ENCODE peak calls at places on chromosomes 11 and 22, in seven cellular contexts. One of them, this sample, is unnamed.
A peak's percentile ranks its signal among the peaks of the same experiment; 100 is the strongest.

GRCh38 chr11:118343248-118343647 is 743 bp upstream of the CD3D start:
- DNase-seq in Calu3: no peak
- DNase-seq in SK-N-SH: no peak
- DNase-seq in brain microvascular endothelial cell: no peak
- DNase-seq in HFFc6: no peak
- DNase-seq in stomach: no peak
- DNase-seq in GM12865: peak; percentile 38
- DNase-seq in this sample: no peak

GRCh38 chr11:13276454-13276851 is 1.1 kb upstream of the BMAL1 start:
- DNase-seq in Calu3: no peak
- DNase-seq in SK-N-SH: peak; percentile 21
- DNase-seq in brain microvascular endothelial cell: no peak
- DNase-seq in HFFc6: no peak
- DNase-seq in stomach: no peak
- DNase-seq in GM12865: no peak
- DNase-seq in this sample: no peak

GRCh38 chr11:45609902-45610301 is 55.5 kb downstream of the CHST1 start:
- DNase-seq in Calu3: no peak
- DNase-seq in SK-N-SH: no peak
- DNase-seq in brain microvascular endothelial cell: no peak
- DNase-seq in HFFc6: no peak
- DNase-seq in stomach: no peak
- DNase-seq in GM12865: no peak
- DNase-seq in this sample: no peak

GRCh38 chr22:24201681-24202590 is 20.6 kb downstream of the SUSD2 start:
- DNase-seq in Calu3: peak; percentile 52
- DNase-seq in SK-N-SH: no peak
- DNase-seq in brain microvascular endothelial cell: peak; percentile 41
- DNase-seq in HFFc6: no peak
- DNase-seq in stomach: no peak
- DNase-seq in GM12865: no peak
- DNase-seq in this sample: no peak

GRCh38 chr11:13140873-13141655 is 131.9 kb downstream of the RASSF10 start:
- DNase-seq in Calu3: no peak
- DNase-seq in SK-N-SH: no peak
- DNase-seq in brain microvascular endothelial cell: no peak
- DNase-seq in HFFc6: no peak
- DNase-seq in stomach: no peak
- DNase-seq in GM12865: peak; percentile 61
- DNase-seq in this sample: no peak

GRCh38 chr11:60345489-60345888 is 18.4 kb downstream of the MS4A6E start:
- DNase-seq in Calu3: peak; percentile 63
- DNase-seq in SK-N-SH: no peak
- DNase-seq in brain microvascular endothelial cell: peak; percentile 2
- DNase-seq in HFFc6: no peak
- DNase-seq in stomach: peak; percentile 46
- DNase-seq in GM12865: peak; percentile 70
- DNase-seq in this sample: no peak

GRCh38 chr11:2300290-2300935 is 1.3 kb downstream of the C11orf21 start:
- DNase-seq in Calu3: no peak
- DNase-seq in SK-N-SH: no peak
- DNase-seq in brain microvascular endothelial cell: no peak
- DNase-seq in HFFc6: no peak
- DNase-seq in stomach: peak; percentile 25
- DNase-seq in GM12865: no peak
- DNase-seq in this sample: no peak

GRCh38 chr11:86926975-86927374 is 28.2 kb downstream of the FZD4 start:
- DNase-seq in Calu3: no peak
- DNase-seq in SK-N-SH: no peak
- DNase-seq in brain microvascular endothelial cell: no peak
- DNase-seq in HFFc6: no peak
- DNase-seq in stomach: no peak
- DNase-seq in GM12865: no peak
- DNase-seq in this sample: no peak

GRCh38 chr11:112460141-112460540 is 199.5 kb upstream of the PLET1 start:
- DNase-seq in Calu3: no peak
- DNase-seq in SK-N-SH: no peak
- DNase-seq in brain microvascular endothelial cell: no peak
- DNase-seq in HFFc6: no peak
- DNase-seq in stomach: no peak
- DNase-seq in GM12865: no peak
- DNase-seq in this sample: no peak

GRCh38 chr11:130163346-130164220 is 4.0 kb downstream of the ST14 start:
- DNase-seq in Calu3: peak; percentile 51
- DNase-seq in SK-N-SH: no peak
- DNase-seq in brain microvascular endothelial cell: no peak
- DNase-seq in HFFc6: no peak
- DNase-seq in stomach: peak; percentile 80
- DNase-seq in GM12865: no peak
- DNase-seq in this sample: no peak

GRCh38 chr11:118198370-118198769 is 21.9 kb upstream of the SCN2B start:
- DNase-seq in Calu3: peak; percentile 79
- DNase-seq in SK-N-SH: peak; percentile 77
- DNase-seq in brain microvascular endothelial cell: peak; percentile 59
- DNase-seq in HFFc6: peak; percentile 36
- DNase-seq in stomach: peak; percentile 83
- DNase-seq in GM12865: peak; percentile 84
- DNase-seq in this sample: peak; percentile 80

GRCh38 chr11:106463796-106464201 is 386.3 kb downstream of the AASDHPPT start:
- DNase-seq in Calu3: no peak
- DNase-seq in SK-N-SH: no peak
- DNase-seq in brain microvascular endothelial cell: peak; percentile 94
- DNase-seq in HFFc6: no peak
- DNase-seq in stomach: no peak
- DNase-seq in GM12865: no peak
- DNase-seq in this sample: no peak

DNA sequence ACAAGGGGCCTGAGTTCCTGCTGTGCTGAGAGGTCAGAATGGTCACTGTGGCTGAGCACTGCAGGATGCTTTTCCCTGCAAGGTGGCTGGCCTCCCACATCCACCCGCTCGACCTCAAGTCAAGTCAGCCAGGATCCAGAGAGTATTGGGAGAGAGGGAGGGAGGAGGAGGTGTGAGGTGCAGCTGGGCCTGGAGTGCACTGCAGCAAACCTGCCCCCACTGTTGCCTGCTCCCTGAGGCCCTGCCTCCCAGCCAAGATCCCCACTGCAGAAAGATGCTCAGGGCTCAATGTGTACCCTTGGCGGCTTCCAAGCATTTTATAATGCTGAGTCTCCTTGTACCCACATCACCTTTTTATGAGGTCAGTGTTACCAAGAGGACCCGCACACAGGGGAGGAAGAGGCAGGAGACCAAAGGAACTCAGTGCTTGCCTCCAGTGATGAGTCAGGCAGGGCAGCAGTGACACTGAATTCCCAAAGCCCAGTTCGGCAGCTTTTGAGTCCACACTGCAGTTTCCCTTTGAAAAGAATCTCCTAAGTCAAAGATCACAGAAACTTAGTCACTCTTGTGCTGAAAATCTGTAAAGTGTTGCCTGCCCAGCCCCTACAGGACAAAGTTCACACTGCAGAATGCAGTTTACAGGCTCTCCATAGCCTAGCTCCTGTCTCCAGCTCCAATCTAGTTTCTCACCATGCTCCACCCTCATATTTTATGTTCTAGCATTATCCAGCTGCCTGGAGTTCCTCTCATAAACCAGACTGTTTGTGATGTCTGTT is 3.1 kb downstream of the ENDOD1 start:
- DNase-seq in Calu3: peak; percentile 36
- DNase-seq in SK-N-SH: peak; percentile 34
- DNase-seq in brain microvascular endothelial cell: peak; percentile 72
- DNase-seq in HFFc6: peak; percentile 73
- DNase-seq in stomach: no peak
- DNase-seq in GM12865: peak; percentile 49
- DNase-seq in this sample: peak; percentile 33
- TF ChIP-seq CTCF in Calu3: peak; percentile 30
- TF ChIP-seq CTCF in SK-N-SH: peak; percentile 53
- TF ChIP-seq CTCF in brain microvascular endothelial cell: peak; percentile 74
- TF ChIP-seq CTCF in HFFc6: peak; percentile 78
- TF ChIP-seq CTCF in stomach: no peak
- TF ChIP-seq CTCF in GM12865: peak; percentile 62
- TF ChIP-seq CTCF in this sample: peak; percentile 38

GRCh38 chr11:17410606-17411379 is 22.3 kb upstream of the KCNJ11 start:
- DNase-seq in Calu3: no peak
- DNase-seq in SK-N-SH: no peak
- DNase-seq in brain microvascular endothelial cell: no peak
- DNase-seq in HFFc6: no peak
- DNase-seq in stomach: peak; percentile 93
- DNase-seq in GM12865: no peak
- DNase-seq in this sample: no peak

GRCh38 chr11:17413414-17414316 is 25.2 kb upstream of the KCNJ11 start:
- DNase-seq in Calu3: no peak
- DNase-seq in SK-N-SH: no peak
- DNase-seq in brain microvascular endothelial cell: no peak
- DNase-seq in HFFc6: no peak
- DNase-seq in stomach: peak; percentile 97
- DNase-seq in GM12865: no peak
- DNase-seq in this sample: no peak

GRCh38 chr11:17411418-17411817 is 23.0 kb upstream of the KCNJ11 start:
- DNase-seq in Calu3: no peak
- DNase-seq in SK-N-SH: no peak
- DNase-seq in brain microvascular endothelial cell: no peak
- DNase-seq in HFFc6: no peak
- DNase-seq in stomach: no peak
- DNase-seq in GM12865: no peak
- DNase-seq in this sample: no peak

GRCh38 chr11:17414317-17414737 is 25.9 kb upstream of the KCNJ11 start:
- DNase-seq in Calu3: no peak
- DNase-seq in SK-N-SH: no peak
- DNase-seq in brain microvascular endothelial cell: no peak
- DNase-seq in HFFc6: no peak
- DNase-seq in stomach: peak; percentile 61
- DNase-seq in GM12865: no peak
- DNase-seq in this sample: no peak

DNA sequence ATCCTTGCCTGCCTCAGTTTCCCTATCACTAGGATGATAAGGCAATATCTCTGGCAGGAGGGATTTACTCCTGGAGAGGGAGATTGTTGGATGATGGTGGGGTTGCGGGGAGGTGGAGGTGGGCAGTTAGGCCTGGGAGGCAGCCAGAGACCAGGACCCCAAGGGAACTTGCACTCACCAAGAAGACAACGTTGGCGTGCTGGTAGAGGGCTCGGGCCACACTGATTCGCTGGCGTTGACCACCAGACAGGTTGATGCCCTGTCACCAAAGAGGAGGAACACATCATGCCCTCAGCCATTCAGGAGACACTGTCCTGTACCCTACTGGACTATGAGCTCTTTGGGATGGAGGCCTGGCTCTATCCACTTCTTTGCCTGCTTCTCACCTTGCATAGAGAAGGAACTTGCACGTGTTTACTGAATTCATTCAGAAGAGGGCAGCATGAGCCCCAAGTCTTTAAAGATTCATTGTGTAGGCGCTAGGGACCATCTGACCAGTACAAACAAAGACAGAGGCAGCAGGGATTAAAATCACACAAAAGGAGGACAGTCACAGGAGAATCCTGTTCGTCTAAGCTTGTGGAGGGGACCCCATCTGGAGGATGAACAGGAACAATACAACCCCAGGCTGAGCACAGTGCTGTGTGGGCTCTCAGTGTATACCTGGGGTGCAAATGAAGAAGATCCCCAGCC is 24.2 kb upstream of the KCNJ11 start:
- DNase-seq in Calu3: no peak
- DNase-seq in SK-N-SH: no peak
- DNase-seq in brain microvascular endothelial cell: no peak
- DNase-seq in HFFc6: no peak
- DNase-seq in stomach: no peak
- DNase-seq in GM12865: no peak
- DNase-seq in this sample: no peak
- TF ChIP-seq CTCF in Calu3: no peak
- TF ChIP-seq CTCF in SK-N-SH: no peak
- TF ChIP-seq CTCF in brain microvascular endothelial cell: no peak
- TF ChIP-seq CTCF in HFFc6: no peak
- TF ChIP-seq CTCF in stomach: no peak
- TF ChIP-seq CTCF in GM12865: no peak
- TF ChIP-seq CTCF in this sample: no peak

GRCh38 chr11:78080084-78080817 is 589 bp upstream of the NDUFC2 start:
- DNase-seq in Calu3: no peak
- DNase-seq in SK-N-SH: no peak
- DNase-seq in brain microvascular endothelial cell: no peak
- DNase-seq in HFFc6: no peak
- DNase-seq in stomach: no peak
- DNase-seq in GM12865: no peak
- DNase-seq in this sample: no peak
- TF ChIP-seq CTCF in Calu3: no peak
- TF ChIP-seq CTCF in SK-N-SH: no peak
- TF ChIP-seq CTCF in brain microvascular endothelial cell: no peak
- TF ChIP-seq CTCF in HFFc6: no peak
- TF ChIP-seq CTCF in stomach: no peak
- TF ChIP-seq CTCF in GM12865: no peak
- TF ChIP-seq CTCF in this sample: no peak

GRCh38 chr11:15034687-15035267 is 38.6 kb upstream of the CALCB start:
- DNase-seq in Calu3: no peak
- DNase-seq in SK-N-SH: no peak
- DNase-seq in brain microvascular endothelial cell: no peak
- DNase-seq in HFFc6: no peak
- DNase-seq in stomach: no peak
- DNase-seq in GM12865: no peak
- DNase-seq in this sample: no peak

GRCh38 chr11:15035283-15035682 is 38.1 kb upstream of the CALCB start:
- DNase-seq in Calu3: peak; percentile 12
- DNase-seq in SK-N-SH: no peak
- DNase-seq in brain microvascular endothelial cell: no peak
- DNase-seq in HFFc6: no peak
- DNase-seq in stomach: no peak
- DNase-seq in GM12865: no peak
- DNase-seq in this sample: no peak

GRCh38 chr11:15038963-15039362 is 34.4 kb upstream of the CALCB start:
- DNase-seq in Calu3: no peak
- DNase-seq in SK-N-SH: peak; percentile 21
- DNase-seq in brain microvascular endothelial cell: no peak
- DNase-seq in HFFc6: peak; percentile 15
- DNase-seq in stomach: no peak
- DNase-seq in GM12865: no peak
- DNase-seq in this sample: no peak
- TF ChIP-seq CTCF in Calu3: no peak
- TF ChIP-seq CTCF in SK-N-SH: no peak
- TF ChIP-seq CTCF in brain microvascular endothelial cell: peak; percentile 43
- TF ChIP-seq CTCF in HFFc6: peak; percentile 48
- TF ChIP-seq CTCF in stomach: no peak
- TF ChIP-seq CTCF in GM12865: no peak
- TF ChIP-seq CTCF in this sample: no peak

GRCh38 chr22:22884010-22884887 is 3.4 kb upstream of the IGLL5 start:
- DNase-seq in Calu3: peak; percentile 78
- DNase-seq in SK-N-SH: peak; percentile 79
- DNase-seq in brain microvascular endothelial cell: peak; percentile 48
- DNase-seq in HFFc6: peak; percentile 56
- DNase-seq in stomach: peak; percentile 53
- DNase-seq in GM12865: peak; percentile 89
- DNase-seq in this sample: peak; percentile 77
- TF ChIP-seq CTCF in Calu3: peak; percentile 67
- TF ChIP-seq CTCF in SK-N-SH: peak; percentile 59
- TF ChIP-seq CTCF in brain microvascular endothelial cell: peak; percentile 65
- TF ChIP-seq CTCF in HFFc6: peak; percentile 80
- TF ChIP-seq CTCF in stomach: peak; percentile 29
- TF ChIP-seq CTCF in GM12865: peak; percentile 67
- TF ChIP-seq CTCF in this sample: peak; percentile 85

This sample was measured in GM10248.